ENCODE peak calls at places on chromosomes 6 and 20, in ten cellular contexts. One of them, this sample, is unnamed.

GRCh38 chr6:126015869-126016268 is 29.5 kb downstream of the TRMT11 start:
- DNase-seq in CD8-positive, alpha-beta memory T cell: no peak
- DNase-seq in mesendoderm: no peak
- DNase-seq in A673: no peak
- DNase-seq in H1: no peak
- DNase-seq in OCI-LY7: no peak
- DNase-seq in K562: no peak
- DNase-seq in HCT116: no peak
- DNase-seq in tibial artery: no peak
- DNase-seq in heart right ventricle: no peak
- DNase-seq in this sample: no peak

GRCh38 chr6:51608932-51609331 is 478.5 kb downstream of the PKHD1 start:
- DNase-seq in CD8-positive, alpha-beta memory T cell: no peak
- DNase-seq in mesendoderm: no peak
- DNase-seq in A673: no peak
- DNase-seq in H1: no peak
- DNase-seq in OCI-LY7: no peak
- DNase-seq in K562: no peak
- DNase-seq in HCT116: no peak
- DNase-seq in tibial artery: no peak
- DNase-seq in heart right ventricle: no peak
- DNase-seq in this sample: no peak

GRCh38 chr20:38338849-38339520 is 7.3 kb upstream of the LBP start:
- DNase-seq in CD8-positive, alpha-beta memory T cell: no peak
- DNase-seq in mesendoderm: peak; percentile 79
- DNase-seq in A673: no peak
- DNase-seq in H1: peak; percentile 60
- DNase-seq in OCI-LY7: no peak
- DNase-seq in K562: no peak
- DNase-seq in HCT116: no peak
- DNase-seq in tibial artery: no peak
- DNase-seq in heart right ventricle: no peak
- DNase-seq in this sample: no peak

GRCh38 chr6:36733300-36733699 is 35.7 kb downstream of the RAB44 start:
- DNase-seq in CD8-positive, alpha-beta memory T cell: no peak
- DNase-seq in mesendoderm: no peak
- DNase-seq in A673: no peak
- DNase-seq in H1: no peak
- DNase-seq in OCI-LY7: no peak
- DNase-seq in K562: no peak
- DNase-seq in HCT116: no peak
- DNase-seq in tibial artery: no peak
- DNase-seq in heart right ventricle: no peak
- DNase-seq in this sample: no peak

GRCh38 chr6:47301441-47301840 is 8.3 kb downstream of the TNFRSF21 start:
- DNase-seq in CD8-positive, alpha-beta memory T cell: no peak
- DNase-seq in mesendoderm: no peak
- DNase-seq in A673: no peak
- DNase-seq in H1: no peak
- DNase-seq in OCI-LY7: no peak
- DNase-seq in K562: no peak
- DNase-seq in HCT116: no peak
- DNase-seq in tibial artery: no peak
- DNase-seq in heart right ventricle: no peak
- DNase-seq in this sample: no peak

GRCh38 chr6:43078651-43079050 is 2.5 kb downstream of the PTK7 start:
- DNase-seq in CD8-positive, alpha-beta memory T cell: no peak
- DNase-seq in mesendoderm: no peak
- DNase-seq in A673: no peak
- DNase-seq in H1: no peak
- DNase-seq in OCI-LY7: no peak
- DNase-seq in K562: no peak
- DNase-seq in HCT116: no peak
- DNase-seq in tibial artery: no peak
- DNase-seq in heart right ventricle: no peak
- DNase-seq in this sample: peak; percentile 86

GRCh38 chr6:71419954-71420692 is 131.5 kb downstream of the OGFRL1 start:
- DNase-seq in CD8-positive, alpha-beta memory T cell: no peak
- DNase-seq in mesendoderm: peak; percentile 11
- DNase-seq in A673: no peak
- DNase-seq in H1: no peak
- DNase-seq in OCI-LY7: no peak
- DNase-seq in K562: no peak
- DNase-seq in HCT116: no peak
- DNase-seq in tibial artery: peak; percentile 37
- DNase-seq in heart right ventricle: peak; percentile 66
- DNase-seq in this sample: peak; percentile 38

GRCh38 chr6:44512868-44513641 is 125.5 kb downstream of the CDC5L start:
- DNase-seq in CD8-positive, alpha-beta memory T cell: no peak
- DNase-seq in mesendoderm: no peak
- DNase-seq in A673: peak; percentile 87
- DNase-seq in H1: peak; percentile 26
- DNase-seq in OCI-LY7: peak; percentile 3
- DNase-seq in K562: no peak
- DNase-seq in HCT116: peak; percentile 12
- DNase-seq in tibial artery: peak; percentile 38
- DNase-seq in heart right ventricle: peak; percentile 25
- DNase-seq in this sample: peak; percentile 41

GRCh38 chr6:169046483-169047192 is 207.0 kb downstream of the THBS2 start:
- DNase-seq in CD8-positive, alpha-beta memory T cell: no peak
- DNase-seq in mesendoderm: no peak
- DNase-seq in A673: no peak
- DNase-seq in H1: no peak
- DNase-seq in OCI-LY7: no peak
- DNase-seq in K562: no peak
- DNase-seq in HCT116: no peak
- DNase-seq in tibial artery: no peak
- DNase-seq in heart right ventricle: no peak
- DNase-seq in this sample: peak; percentile 55

GRCh38 chr20:7996898-7997297 is 22.7 kb downstream of the TMX4 start:
- DNase-seq in CD8-positive, alpha-beta memory T cell: no peak
- DNase-seq in mesendoderm: no peak
- DNase-seq in A673: no peak
- DNase-seq in H1: no peak
- DNase-seq in OCI-LY7: no peak
- DNase-seq in K562: no peak
- DNase-seq in HCT116: no peak
- DNase-seq in tibial artery: no peak
- DNase-seq in heart right ventricle: no peak
- DNase-seq in this sample: no peak

GRCh38 chr6:168559574-168560098 is 118.7 kb downstream of the SMOC2 start:
- DNase-seq in CD8-positive, alpha-beta memory T cell: no peak
- DNase-seq in mesendoderm: no peak
- DNase-seq in A673: no peak
- DNase-seq in H1: no peak
- DNase-seq in OCI-LY7: no peak
- DNase-seq in K562: no peak
- DNase-seq in HCT116: no peak
- DNase-seq in tibial artery: no peak
- DNase-seq in heart right ventricle: no peak
- DNase-seq in this sample: no peak

GRCh38 chr6:166314454-166314853 is 6.3 kb upstream of the PRR18 start:
- DNase-seq in CD8-positive, alpha-beta memory T cell: no peak
- DNase-seq in mesendoderm: no peak
- DNase-seq in A673: no peak
- DNase-seq in H1: no peak
- DNase-seq in OCI-LY7: no peak
- DNase-seq in K562: no peak
- DNase-seq in HCT116: no peak
- DNase-seq in tibial artery: no peak
- DNase-seq in heart right ventricle: no peak
- DNase-seq in this sample: no peak

GRCh38 chr6:133891814-133892443 is 3.0 kb downstream of the TCF21 start:
- DNase-seq in CD8-positive, alpha-beta memory T cell: no peak
- DNase-seq in mesendoderm: no peak
- DNase-seq in A673: no peak
- DNase-seq in H1: no peak
- DNase-seq in OCI-LY7: no peak
- DNase-seq in K562: no peak
- DNase-seq in HCT116: no peak
- DNase-seq in tibial artery: no peak
- DNase-seq in heart right ventricle: no peak
- DNase-seq in this sample: no peak
- H3K4me1 ChIP-seq in CD8-positive, alpha-beta memory T cell: peaks cover 21% of the 10 kb centered on the region
- H3K4me1 ChIP-seq in mesendoderm: no peaks in the 10 kb centered on the region
- H3K4me1 ChIP-seq in A673: no peaks in the 10 kb centered on the region
- H3K4me1 ChIP-seq in H1: peaks cover 3% of the 10 kb centered on the region
- H3K4me1 ChIP-seq in OCI-LY7: no peaks in the 10 kb centered on the region
- H3K4me1 ChIP-seq in K562: no peaks in the 10 kb centered on the region
- H3K4me1 ChIP-seq in HCT116: peaks cover 33% of the 10 kb centered on the region
- H3K4me1 ChIP-seq in tibial artery: no peaks in the 10 kb centered on the region
- H3K4me1 ChIP-seq in heart right ventricle: peaks cover 72% of the 10 kb centered on the region
- H3K4me1 ChIP-seq in this sample: peaks cover 20% of the 10 kb centered on the region

GRCh38 chr20:56627122-56628014 is 1.7 kb upstream of the TFAP2C start:
- DNase-seq in CD8-positive, alpha-beta memory T cell: no peak
- DNase-seq in mesendoderm: peak; percentile 37
- DNase-seq in A673: no peak
- DNase-seq in H1: peak; percentile 65
- DNase-seq in OCI-LY7: no peak
- DNase-seq in K562: no peak
- DNase-seq in HCT116: no peak
- DNase-seq in tibial artery: no peak
- DNase-seq in heart right ventricle: no peak
- DNase-seq in this sample: no peak

GRCh38 chr20:56625837-56626236 is 3.3 kb upstream of the TFAP2C start:
- DNase-seq in CD8-positive, alpha-beta memory T cell: no peak
- DNase-seq in mesendoderm: peak; percentile 33
- DNase-seq in A673: no peak
- DNase-seq in H1: no peak
- DNase-seq in OCI-LY7: no peak
- DNase-seq in K562: no peak
- DNase-seq in HCT116: no peak
- DNase-seq in tibial artery: no peak
- DNase-seq in heart right ventricle: no peak
- DNase-seq in this sample: no peak

GRCh38 chr20:56628015-56628872 is 862 bp upstream of the TFAP2C start:
- DNase-seq in CD8-positive, alpha-beta memory T cell: no peak
- DNase-seq in mesendoderm: peak; percentile 60
- DNase-seq in A673: no peak
- DNase-seq in H1: peak; percentile 68
- DNase-seq in OCI-LY7: no peak
- DNase-seq in K562: no peak
- DNase-seq in HCT116: no peak
- DNase-seq in tibial artery: no peak
- DNase-seq in heart right ventricle: no peak
- DNase-seq in this sample: no peak

GRCh38 chr20:56624786-56625681 is 4.1 kb upstream of the TFAP2C start:
- DNase-seq in CD8-positive, alpha-beta memory T cell: no peak
- DNase-seq in mesendoderm: peak; percentile 65
- DNase-seq in A673: no peak
- DNase-seq in H1: peak; percentile 69
- DNase-seq in OCI-LY7: no peak
- DNase-seq in K562: no peak
- DNase-seq in HCT116: no peak
- DNase-seq in tibial artery: no peak
- DNase-seq in heart right ventricle: no peak
- DNase-seq in this sample: no peak

GRCh38 chr20:56626367-56627121 is 2.6 kb upstream of the TFAP2C start:
- DNase-seq in CD8-positive, alpha-beta memory T cell: no peak
- DNase-seq in mesendoderm: peak; percentile 84
- DNase-seq in A673: peak; percentile 53
- DNase-seq in H1: peak; percentile 83
- DNase-seq in OCI-LY7: no peak
- DNase-seq in K562: peak; percentile 54
- DNase-seq in HCT116: peak; percentile 10
- DNase-seq in tibial artery: no peak
- DNase-seq in heart right ventricle: no peak
- DNase-seq in this sample: peak; percentile 21
- H3K27ac ChIP-seq in CD8-positive, alpha-beta memory T cell: no peak overlapping the region
- H3K27ac ChIP-seq in mesendoderm: no peak overlapping the region
- H3K27ac ChIP-seq in A673: no peak overlapping the region
- H3K27ac ChIP-seq in H1: no peak overlapping the region
- H3K27ac ChIP-seq in OCI-LY7: no peak overlapping the region
- H3K27ac ChIP-seq in K562: no peak overlapping the region
- H3K27ac ChIP-seq in HCT116: no peak overlapping the region
- H3K27ac ChIP-seq in tibial artery: no peak overlapping the region
- H3K27ac ChIP-seq in heart right ventricle: no peak overlapping the region
- H3K27ac ChIP-seq in this sample: no peak overlapping the region

DNA sequence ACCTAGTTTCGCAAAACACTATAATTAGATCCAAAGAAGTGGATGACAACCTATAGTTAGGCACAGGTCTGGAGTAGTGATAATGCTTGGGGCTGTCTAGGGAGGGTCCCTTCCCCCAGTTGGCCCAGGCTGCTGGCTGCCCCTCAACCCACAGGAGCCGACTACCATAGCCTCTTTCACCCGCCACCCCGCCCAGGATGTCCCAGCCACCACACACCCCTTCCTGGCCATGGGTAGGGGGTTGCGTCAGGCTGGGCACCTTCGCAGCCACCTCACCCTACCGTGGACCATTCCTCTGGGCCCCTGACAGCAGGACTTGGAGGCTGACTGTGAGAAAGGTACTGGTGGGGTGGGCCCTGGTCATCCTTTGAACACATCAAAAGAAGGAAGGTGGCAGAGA is 8.5 kb downstream of the TFEB start:
- DNase-seq in CD8-positive, alpha-beta memory T cell: no peak
- DNase-seq in mesendoderm: no peak
- DNase-seq in A673: no peak
- DNase-seq in H1: no peak
- DNase-seq in OCI-LY7: no peak
- DNase-seq in K562: no peak
- DNase-seq in HCT116: no peak
- DNase-seq in tibial artery: no peak
- DNase-seq in heart right ventricle: no peak
- DNase-seq in this sample: no peak
- H3K4me1 ChIP-seq in CD8-positive, alpha-beta memory T cell: peaks cover 26% of the 10 kb centered on the region
- H3K4me1 ChIP-seq in mesendoderm: peaks cover 6% of the 10 kb centered on the region
- H3K4me1 ChIP-seq in A673: peaks cover 34% of the 10 kb centered on the region
- H3K4me1 ChIP-seq in H1: peaks cover 8% of the 10 kb centered on the region
- H3K4me1 ChIP-seq in OCI-LY7: peaks cover 98% of the 10 kb centered on the region
- H3K4me1 ChIP-seq in K562: peaks cover 16% of the 10 kb centered on the region
- H3K4me1 ChIP-seq in HCT116: no peaks in the 10 kb centered on the region
- H3K4me1 ChIP-seq in tibial artery: no peaks in the 10 kb centered on the region
- H3K4me1 ChIP-seq in heart right ventricle: peaks cover 99% of the 10 kb centered on the region
- H3K4me1 ChIP-seq in this sample: peaks cover 7% of the 10 kb centered on the region

DNA sequence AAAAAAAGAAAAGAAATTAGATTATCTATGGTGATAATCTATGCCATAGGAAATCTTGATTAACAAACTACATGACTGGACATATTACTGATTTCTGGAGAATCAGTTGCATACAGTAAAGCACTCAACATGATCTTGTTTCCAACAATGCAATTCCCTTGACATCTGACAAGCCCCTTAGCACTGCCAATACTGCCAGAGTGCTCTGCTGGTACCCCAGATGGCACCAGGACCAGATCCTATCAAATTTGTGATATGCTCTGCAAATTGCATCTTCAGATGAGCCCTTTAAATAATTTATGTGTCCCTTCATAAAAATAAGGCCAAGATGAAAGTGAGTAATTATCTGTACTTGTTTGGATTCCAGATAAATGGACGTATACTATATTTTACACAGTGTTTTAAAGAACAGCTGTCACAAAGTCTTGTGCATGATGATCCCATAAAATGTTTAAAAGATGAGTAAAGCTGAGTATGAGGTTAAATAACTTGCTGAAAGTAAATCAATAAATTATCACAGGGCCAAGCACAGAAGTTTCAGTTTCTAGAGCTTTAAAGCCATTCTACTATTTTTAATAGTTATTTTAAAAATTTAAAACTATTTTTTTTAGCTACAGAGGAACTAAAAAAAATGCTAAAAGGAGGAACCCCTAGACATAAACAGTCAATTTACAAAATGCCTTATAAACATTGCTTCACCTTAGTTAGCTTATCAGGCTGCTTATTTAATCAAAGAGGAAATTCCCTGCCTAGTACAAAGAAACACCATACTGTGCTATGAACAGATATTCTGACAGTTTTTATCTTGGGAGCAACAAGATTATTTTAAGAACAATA is 42.2 kb downstream of the NUDT3 start:
- DNase-seq in CD8-positive, alpha-beta memory T cell: no peak
- DNase-seq in mesendoderm: peak; percentile 23
- DNase-seq in A673: no peak
- DNase-seq in H1: no peak
- DNase-seq in OCI-LY7: no peak
- DNase-seq in K562: no peak
- DNase-seq in HCT116: no peak
- DNase-seq in tibial artery: no peak
- DNase-seq in heart right ventricle: no peak
- DNase-seq in this sample: no peak
- H3K27ac ChIP-seq in CD8-positive, alpha-beta memory T cell: no peak overlapping the region
- H3K27ac ChIP-seq in mesendoderm: no peak overlapping the region
- H3K27ac ChIP-seq in A673: no peak overlapping the region
- H3K27ac ChIP-seq in H1: no peak overlapping the region
- H3K27ac ChIP-seq in OCI-LY7: no peak overlapping the region
- H3K27ac ChIP-seq in K562: peak overlapping the region; percentile 27
- H3K27ac ChIP-seq in HCT116: no peak overlapping the region
- H3K27ac ChIP-seq in tibial artery: no peak overlapping the region
- H3K27ac ChIP-seq in heart right ventricle: no peak overlapping the region
- H3K27ac ChIP-seq in this sample: no peak overlapping the region